ENCODE peak calls at places on chromosomes 5 and 9, in four cellular contexts. S is GM12878, F is A549, N is SK-N-SH. W is an unnamed sample.

GRCh38 chr5:65651144-65651543 is 26.3 kb downstream of the SHLD3 start:
- DNase-seq in F (peak), N (no peak), S (no peak), W (no peak)

GRCh38 chr5:1378866-1379659 is 34.2 kb upstream of the CLPTM1L start:
- DNase-seq in S (no peak), N (no peak), F (no peak), W (no peak)

GRCh38 chr5:110431603-110432002 is 294.9 kb downstream of the TMEM232 start:
- DNase-seq in F (no peak), N (no peak), S (no peak), W (no peak)

GRCh38 chr5:124790895-124791732 is 44.7 kb upstream of the ZNF608 start:
- DNase-seq in N (no peak), S (no peak), F (peak), W (no peak)

GRCh38 chr5:38607930-38608545 is 51.6 kb upstream of the LIFR start:
- DNase-seq in F (no peak), N (no peak), S (no peak), W (no peak)

GRCh38 chr5:98570661-98571181 is 202.7 kb upstream of the RGMB start:
- DNase-seq in N (no peak), F (no peak), S (no peak), W (no peak)

GRCh38 chr5:73901045-73901444 is 275.0 kb downstream of the ARHGEF28 start:
- DNase-seq in F (peak), N (no peak), S (no peak), W (peak)

GRCh38 chr9:84170521-84171141 is 169.9 kb downstream of the SLC28A3 start:
- DNase-seq in N (peak), F (peak), S (no peak), W (peak)

GRCh38 chr9:95816716-95817115 is 58.8 kb upstream of the ERCC6L2 start:
- DNase-seq in S (no peak), F (peak), N (no peak), W (no peak)

GRCh38 chr5:141902416-141902815 is 21.3 kb upstream of the DELE1 start:
- DNase-seq in F (no peak), S (no peak), N (peak), W (no peak)

GRCh38 chr9:34646211-34647083 is at the start of gene GALT:
- DNase-seq in N (peak), F (peak), S (no peak), W (peak)

GRCh38 chr5:15249152-15249551 is 250.8 kb upstream of the FBXL7 start:
- DNase-seq in N (no peak), S (no peak), F (no peak), W (no peak)

GRCh38 chr9:38062498-38063362 is 6.3 kb downstream of the SHB start:
- DNase-seq in S (no peak), N (no peak), F (no peak), W (no peak)

GRCh38 chr9:68949271-68950000 is 64.5 kb downstream of the PRKACG start:
- DNase-seq in N (peak), F (no peak), S (peak), W (no peak)

GRCh38 chr5:140145818-140146522 is 20.2 kb downstream of the IGIP start:
- DNase-seq in F (peak), N (peak), S (no peak), W (peak)

GRCh38 chr9:129194222-129194621 is 16.2 kb upstream of the IER5L start:
- DNase-seq in N (no peak), S (no peak), F (no peak), W (no peak)

GRCh38 chr9:85147046-85147640 is 477.6 kb downstream of the NTRK2 start:
- DNase-seq in N (no peak), S (no peak), F (no peak), W (no peak)

GRCh38 chr9:25677301-25678146 is 720 bp downstream of the TUSC1 start:
- DNase-seq in F (peak), N (peak), S (no peak), W (peak)
- TF ChIP-seq REST in F (no peak), N (no peak), S (no peak), W (no peak)

GRCh38 chr9:73135394-73135793 is 16.3 kb upstream of the ANXA1 start:
- DNase-seq in F (no peak), S (no peak), N (no peak), W (no peak)
- H3K4me2 ChIP-seq in F (peak), S (no peak), N (no peak), W (no peak)

DNA sequence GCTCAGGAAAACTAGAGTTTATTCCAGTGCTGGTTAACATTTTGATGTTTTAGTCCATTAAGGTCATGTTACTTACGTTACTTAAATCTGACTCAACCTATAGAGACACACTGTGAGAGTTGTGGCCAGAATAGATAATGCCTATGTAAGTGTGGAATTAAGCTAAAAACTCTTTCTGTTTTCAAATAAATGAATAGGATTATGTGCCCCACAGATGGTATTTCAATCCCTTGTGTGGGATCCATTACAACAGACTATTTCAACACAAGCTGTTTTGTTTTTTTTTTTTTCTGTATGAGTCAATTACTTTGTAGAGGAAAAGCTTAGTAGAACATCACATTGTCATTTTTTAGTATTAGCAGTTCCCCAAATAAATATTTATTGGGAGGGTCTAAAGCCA is 68.2 kb downstream of the MEGF10 start:
- DNase-seq in N (no peak), F (no peak), S (no peak), W (no peak)
- H3K4me3 ChIP-seq in N (peak), F (no peak), S (no peak), W (no peak)

GRCh38 chr9:80076105-80076504 is 504.3 kb downstream of the TLE4 start:
- DNase-seq in F (no peak), S (no peak), N (no peak), W (no peak)
- TF ChIP-seq REST in F (no peak), S (no peak), N (no peak), W (no peak)

W was measured in GM23338.